ENCODE peak calls at places on chromosomes 3 and 15, in six cellular contexts. One of them, this sample, is unnamed.

GRCh38 chr15:48607846-48608245 is 37.7 kb downstream of the FBN1 start:
- DNase-seq in CD8-positive, alpha-beta memory T cell: no peak
- DNase-seq in psoas muscle: no peak
- DNase-seq in GM12878: no peak
- DNase-seq in SJCRH30: no peak
- DNase-seq in MM.1S: no peak
- DNase-seq in this sample: no peak

GRCh38 chr15:84880007-84880406 is 4.5 kb upstream of the SLC28A1 start:
- DNase-seq in CD8-positive, alpha-beta memory T cell: no peak
- DNase-seq in psoas muscle: no peak
- DNase-seq in GM12878: no peak
- DNase-seq in SJCRH30: no peak
- DNase-seq in MM.1S: no peak
- DNase-seq in this sample: no peak

GRCh38 chr3:133295199-133295901 is 104.5 kb upstream of the BFSP2 start:
- DNase-seq in CD8-positive, alpha-beta memory T cell: no peak
- DNase-seq in psoas muscle: no peak
- DNase-seq in GM12878: peak; percentile 19
- DNase-seq in SJCRH30: peak; percentile 15
- DNase-seq in MM.1S: no peak
- DNase-seq in this sample: no peak

GRCh38 chr15:26628071-26628470 is 144.8 kb downstream of the GABRB3 start:
- DNase-seq in CD8-positive, alpha-beta memory T cell: no peak
- DNase-seq in psoas muscle: no peak
- DNase-seq in GM12878: no peak
- DNase-seq in SJCRH30: no peak
- DNase-seq in MM.1S: no peak
- DNase-seq in this sample: no peak

GRCh38 chr3:189515916-189516531 is 115.2 kb upstream of the TP63 start:
- DNase-seq in CD8-positive, alpha-beta memory T cell: no peak
- DNase-seq in psoas muscle: no peak
- DNase-seq in GM12878: no peak
- DNase-seq in SJCRH30: no peak
- DNase-seq in MM.1S: no peak
- DNase-seq in this sample: no peak

GRCh38 chr15:101490408-101490891 is 943 bp upstream of the PCSK6 start:
- DNase-seq in CD8-positive, alpha-beta memory T cell: no peak
- DNase-seq in psoas muscle: no peak
- DNase-seq in GM12878: no peak
- DNase-seq in SJCRH30: no peak
- DNase-seq in MM.1S: no peak
- DNase-seq in this sample: no peak

GRCh38 chr3:23159929-23160328 is 43.2 kb upstream of the UBE2E2 start:
- DNase-seq in CD8-positive, alpha-beta memory T cell: no peak
- DNase-seq in psoas muscle: no peak
- DNase-seq in GM12878: no peak
- DNase-seq in SJCRH30: no peak
- DNase-seq in MM.1S: no peak
- DNase-seq in this sample: no peak

GRCh38 chr15:23877502-23878412 is 190.7 kb upstream of the NDN start:
- DNase-seq in CD8-positive, alpha-beta memory T cell: no peak
- DNase-seq in psoas muscle: peak; percentile 61
- DNase-seq in GM12878: no peak
- DNase-seq in SJCRH30: peak; percentile 17
- DNase-seq in MM.1S: peak; percentile 75
- DNase-seq in this sample: peak; percentile 23

GRCh38 chr3:46406786-46407611 is at the start of the genes CCR5AS and CCRL2:
- DNase-seq in CD8-positive, alpha-beta memory T cell: peak; percentile 71
- DNase-seq in psoas muscle: peak; percentile 68
- DNase-seq in GM12878: no peak
- DNase-seq in SJCRH30: no peak
- DNase-seq in MM.1S: peak; percentile 37
- DNase-seq in this sample: peak; percentile 79

GRCh38 chr3:144127014-144127413 is 155.4 kb downstream of the DIPK2A start:
- DNase-seq in CD8-positive, alpha-beta memory T cell: no peak
- DNase-seq in psoas muscle: no peak
- DNase-seq in GM12878: no peak
- DNase-seq in SJCRH30: no peak
- DNase-seq in MM.1S: no peak
- DNase-seq in this sample: no peak

GRCh38 chr3:72753495-72753894 is 94.8 kb downstream of the SHQ1 start:
- DNase-seq in CD8-positive, alpha-beta memory T cell: no peak
- DNase-seq in psoas muscle: no peak
- DNase-seq in GM12878: no peak
- DNase-seq in SJCRH30: no peak
- DNase-seq in MM.1S: no peak
- DNase-seq in this sample: no peak

GRCh38 chr15:57146394-57147140 is 228.1 kb downstream of the TCF12 start:
- DNase-seq in CD8-positive, alpha-beta memory T cell: no peak
- DNase-seq in psoas muscle: no peak
- DNase-seq in GM12878: no peak
- DNase-seq in SJCRH30: peak; percentile 20
- DNase-seq in MM.1S: peak; percentile 41
- DNase-seq in this sample: no peak

GRCh38 chr15:65082303-65082958 is 5.9 kb downstream of the KBTBD13 start:
- DNase-seq in CD8-positive, alpha-beta memory T cell: no peak
- DNase-seq in psoas muscle: no peak
- DNase-seq in GM12878: no peak
- DNase-seq in SJCRH30: peak; percentile 37
- DNase-seq in MM.1S: no peak
- DNase-seq in this sample: peak; percentile 41

GRCh38 chr3:184295771-184296170 is 3.3 kb upstream of the PSMD2 start:
- DNase-seq in CD8-positive, alpha-beta memory T cell: no peak
- DNase-seq in psoas muscle: no peak
- DNase-seq in GM12878: no peak
- DNase-seq in SJCRH30: no peak
- DNase-seq in MM.1S: no peak
- DNase-seq in this sample: no peak

GRCh38 chr3:195001961-195002861 is 268.7 kb downstream of the XXYLT1 start:
- DNase-seq in CD8-positive, alpha-beta memory T cell: no peak
- DNase-seq in psoas muscle: peak; percentile 77
- DNase-seq in GM12878: peak; percentile 4
- DNase-seq in SJCRH30: peak; percentile 88
- DNase-seq in MM.1S: peak; percentile 82
- DNase-seq in this sample: peak; percentile 66

GRCh38 chr3:13301295-13301987 is 118.7 kb downstream of the NUP210 start:
- DNase-seq in CD8-positive, alpha-beta memory T cell: no peak
- DNase-seq in psoas muscle: peak; percentile 4
- DNase-seq in GM12878: peak; percentile 28
- DNase-seq in SJCRH30: peak; percentile 24
- DNase-seq in MM.1S: no peak
- DNase-seq in this sample: no peak

GRCh38 chr3:27591811-27592210 is 107.6 kb upstream of the SLC4A7 start:
- DNase-seq in CD8-positive, alpha-beta memory T cell: no peak
- DNase-seq in psoas muscle: no peak
- DNase-seq in GM12878: no peak
- DNase-seq in SJCRH30: no peak
- DNase-seq in MM.1S: no peak
- DNase-seq in this sample: no peak

GRCh38 chr3:150101016-150101415 is 130.3 kb upstream of the PFN2 start:
- DNase-seq in CD8-positive, alpha-beta memory T cell: no peak
- DNase-seq in psoas muscle: no peak
- DNase-seq in GM12878: no peak
- DNase-seq in SJCRH30: no peak
- DNase-seq in MM.1S: no peak
- DNase-seq in this sample: no peak

GRCh38 chr3:73656241-73656890 is 31.6 kb upstream of the PDZRN3 start:
- DNase-seq in CD8-positive, alpha-beta memory T cell: no peak
- DNase-seq in psoas muscle: no peak
- DNase-seq in GM12878: no peak
- DNase-seq in SJCRH30: no peak
- DNase-seq in MM.1S: no peak
- DNase-seq in this sample: no peak

GRCh38 chr3:152267319-152267689 is 1.4 kb upstream of the MBNL1 start:
- DNase-seq in CD8-positive, alpha-beta memory T cell: no peak
- DNase-seq in psoas muscle: no peak
- DNase-seq in GM12878: no peak
- DNase-seq in SJCRH30: no peak
- DNase-seq in MM.1S: no peak
- DNase-seq in this sample: no peak

GRCh38 chr3:4531478-4532025 is 38.4 kb downstream of the ITPR1 start:
- DNase-seq in CD8-positive, alpha-beta memory T cell: no peak
- DNase-seq in psoas muscle: no peak
- DNase-seq in GM12878: no peak
- DNase-seq in SJCRH30: peak; percentile 44
- DNase-seq in MM.1S: no peak
- DNase-seq in this sample: no peak

GRCh38 chr3:31532587-31533168 is at the start of gene STT3B:
- DNase-seq in CD8-positive, alpha-beta memory T cell: peak; percentile 86
- DNase-seq in psoas muscle: peak; percentile 88
- DNase-seq in GM12878: peak; percentile 49
- DNase-seq in SJCRH30: peak; percentile 58
- DNase-seq in MM.1S: peak; percentile 81
- DNase-seq in this sample: peak; percentile 93

GRCh38 chr3:62562017-62562416 is 188.7 kb upstream of the FEZF2 start:
- DNase-seq in CD8-positive, alpha-beta memory T cell: no peak
- DNase-seq in psoas muscle: no peak
- DNase-seq in GM12878: no peak
- DNase-seq in SJCRH30: no peak
- DNase-seq in MM.1S: no peak
- DNase-seq in this sample: no peak

GRCh38 chr3:184693011-184693975 is 18.6 kb downstream of the MAGEF1 start:
- DNase-seq in CD8-positive, alpha-beta memory T cell: no peak
- DNase-seq in psoas muscle: no peak
- DNase-seq in GM12878: no peak
- DNase-seq in SJCRH30: peak; percentile 65
- DNase-seq in MM.1S: no peak
- DNase-seq in this sample: no peak

GRCh38 chr15:84749111-84749991 is 959 bp downstream of the ZNF592 start:
- DNase-seq in CD8-positive, alpha-beta memory T cell: peak; percentile 64
- DNase-seq in psoas muscle: peak; percentile 72
- DNase-seq in GM12878: no peak
- DNase-seq in SJCRH30: peak; percentile 22
- DNase-seq in MM.1S: peak; percentile 33
- DNase-seq in this sample: peak; percentile 51

DNA sequence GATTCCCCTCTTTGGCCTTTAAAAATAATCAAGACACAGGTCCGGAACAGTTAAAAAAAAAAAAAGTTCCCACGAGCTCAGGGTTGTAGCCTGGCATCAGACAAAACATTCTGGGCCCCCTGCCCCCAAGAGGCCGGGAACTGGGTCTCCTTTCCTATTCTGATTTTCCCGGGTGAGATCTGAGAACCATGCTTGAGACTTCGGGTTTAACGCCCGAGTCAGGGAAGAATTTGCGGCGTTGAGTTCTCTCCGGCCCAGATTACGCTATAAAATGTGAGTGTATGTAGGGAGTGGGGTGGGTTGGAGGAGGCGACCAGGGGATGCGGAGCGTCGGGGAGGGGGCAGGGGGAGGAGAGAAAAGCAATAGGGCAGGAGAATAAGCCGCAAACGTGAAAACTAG is 2.6 kb downstream of the ZIC1 start:
- DNase-seq in CD8-positive, alpha-beta memory T cell: no peak
- DNase-seq in psoas muscle: no peak
- DNase-seq in GM12878: no peak
- DNase-seq in SJCRH30: no peak
- DNase-seq in MM.1S: no peak
- DNase-seq in this sample: no peak
- H3K4me1 ChIP-seq in CD8-positive, alpha-beta memory T cell: no peaks in the 10 kb centered on the region
- H3K4me1 ChIP-seq in psoas muscle: peaks cover 10% of the 10 kb centered on the region
- H3K4me1 ChIP-seq in GM12878: no peaks in the 10 kb centered on the region
- H3K4me1 ChIP-seq in SJCRH30: no peaks in the 10 kb centered on the region
- H3K4me1 ChIP-seq in MM.1S: no peaks in the 10 kb centered on the region
- H3K4me1 ChIP-seq in this sample: peaks cover 35% of the 10 kb centered on the region

DNA sequence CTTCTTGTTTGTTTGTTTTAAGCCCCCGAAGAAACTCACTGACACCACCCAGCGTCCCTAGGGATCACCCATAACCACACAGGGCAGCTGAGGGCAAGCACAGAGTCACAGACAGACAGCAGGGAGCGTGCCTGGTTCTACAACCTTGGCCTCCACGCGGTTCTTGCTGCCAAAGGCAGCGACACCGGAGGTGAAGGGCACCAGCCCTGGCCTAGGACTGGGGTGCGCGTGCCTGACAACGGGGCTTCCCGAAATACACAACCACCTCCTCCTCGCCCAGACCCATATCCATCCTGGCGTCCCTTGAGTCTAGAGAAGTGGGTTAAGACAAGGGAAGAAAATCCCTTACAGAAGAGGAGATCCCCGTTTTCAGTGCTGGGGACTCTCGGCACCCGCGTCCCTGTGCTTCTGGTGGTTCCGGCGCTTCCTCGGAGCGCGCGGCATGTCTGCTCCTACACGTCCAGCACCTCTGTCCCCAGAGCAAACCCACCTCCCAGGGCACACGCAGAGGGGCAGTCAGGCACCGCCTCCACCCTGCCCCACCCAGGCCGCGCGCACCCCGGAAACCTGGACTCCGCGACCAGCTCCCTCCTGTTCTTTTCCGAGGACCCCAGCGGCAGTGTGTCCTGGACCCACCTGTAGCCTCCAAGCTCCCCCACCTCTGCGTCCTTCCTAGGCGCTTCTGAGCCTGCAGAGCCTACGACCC is 911 bp downstream of the RFTN1 start:
- DNase-seq in CD8-positive, alpha-beta memory T cell: peak; percentile 73
- DNase-seq in psoas muscle: peak; percentile 75
- DNase-seq in GM12878: no peak
- DNase-seq in SJCRH30: peak; percentile 25
- DNase-seq in MM.1S: no peak
- DNase-seq in this sample: peak; percentile 52
- H3K4me1 ChIP-seq in CD8-positive, alpha-beta memory T cell: peaks cover 80% of the 10 kb centered on the region
- H3K4me1 ChIP-seq in psoas muscle: peaks cover 54% of the 10 kb centered on the region
- H3K4me1 ChIP-seq in GM12878: peaks cover 39% of the 10 kb centered on the region
- H3K4me1 ChIP-seq in SJCRH30: peaks cover 25% of the 10 kb centered on the region
- H3K4me1 ChIP-seq in MM.1S: no peaks in the 10 kb centered on the region
- H3K4me1 ChIP-seq in this sample: peaks cover 56% of the 10 kb centered on the region

GRCh38 chr3:15297592-15298350 is 34.6 kb downstream of the SH3BP5 start:
- DNase-seq in CD8-positive, alpha-beta memory T cell: no peak
- DNase-seq in psoas muscle: no peak
- DNase-seq in GM12878: no peak
- DNase-seq in SJCRH30: no peak
- DNase-seq in MM.1S: no peak
- DNase-seq in this sample: no peak

GRCh38 chr3:15301761-15302160 is 30.6 kb downstream of the SH3BP5 start:
- DNase-seq in CD8-positive, alpha-beta memory T cell: no peak
- DNase-seq in psoas muscle: no peak
- DNase-seq in GM12878: no peak
- DNase-seq in SJCRH30: no peak
- DNase-seq in MM.1S: no peak
- DNase-seq in this sample: no peak

GRCh38 chr3:15300318-15301078 is 31.9 kb downstream of the SH3BP5 start:
- DNase-seq in CD8-positive, alpha-beta memory T cell: no peak
- DNase-seq in psoas muscle: no peak
- DNase-seq in GM12878: no peak
- DNase-seq in SJCRH30: peak; percentile 19
- DNase-seq in MM.1S: no peak
- DNase-seq in this sample: no peak

GRCh38 chr3:15298504-15298903 is 33.9 kb downstream of the SH3BP5 start:
- DNase-seq in CD8-positive, alpha-beta memory T cell: no peak
- DNase-seq in psoas muscle: no peak
- DNase-seq in GM12878: no peak
- DNase-seq in SJCRH30: no peak
- DNase-seq in MM.1S: no peak
- DNase-seq in this sample: no peak

GRCh38 chr3:15299036-15299435 is 33.4 kb downstream of the SH3BP5 start:
- DNase-seq in CD8-positive, alpha-beta memory T cell: peak; percentile 35
- DNase-seq in psoas muscle: no peak
- DNase-seq in GM12878: no peak
- DNase-seq in SJCRH30: no peak
- DNase-seq in MM.1S: no peak
- DNase-seq in this sample: no peak
- H3K4me1 ChIP-seq in CD8-positive, alpha-beta memory T cell: peaks cover 95% of the 10 kb centered on the region
- H3K4me1 ChIP-seq in psoas muscle: peaks cover 13% of the 10 kb centered on the region
- H3K4me1 ChIP-seq in GM12878: no peaks in the 10 kb centered on the region
- H3K4me1 ChIP-seq in SJCRH30: no peaks in the 10 kb centered on the region
- H3K4me1 ChIP-seq in MM.1S: no peaks in the 10 kb centered on the region
- H3K4me1 ChIP-seq in this sample: peaks cover 21% of the 10 kb centered on the region

GRCh38 chr15:63476229-63476632 is 28.2 kb upstream of the USP3 start:
- DNase-seq in CD8-positive, alpha-beta memory T cell: no peak
- DNase-seq in psoas muscle: no peak
- DNase-seq in GM12878: no peak
- DNase-seq in SJCRH30: no peak
- DNase-seq in MM.1S: no peak
- DNase-seq in this sample: no peak
- H3K4me1 ChIP-seq in CD8-positive, alpha-beta memory T cell: peaks cover 56% of the 10 kb centered on the region
- H3K4me1 ChIP-seq in psoas muscle: no peaks in the 10 kb centered on the region
- H3K4me1 ChIP-seq in GM12878: peaks cover 81% of the 10 kb centered on the region
- H3K4me1 ChIP-seq in SJCRH30: peaks cover 7% of the 10 kb centered on the region
- H3K4me1 ChIP-seq in MM.1S: peaks cover 56% of the 10 kb centered on the region
- H3K4me1 ChIP-seq in this sample: no peaks in the 10 kb centered on the region

This sample was measured in heart left ventricle.